ENCODE peak calls at places on chromosomes 13 and 19, in nine cellular contexts. A is small intestine; Z is CD4-positive, CD25-positive, alpha-beta regulatory T cell; W is heart right ventricle; M is psoas muscle; P is fibroblast of lung; D is T-helper 17 cell; S is vagina; T is tibial nerve. G is an unnamed sample.
A peak's percentile ranks its signal among the peaks of the same experiment; 100 is the strongest.

GRCh38 chr19:17720487-17720839 is 1.2 kb downstream of the MAP1S start:
- DNase-seq in A (no peak), Z (no peak), W (no peak), M (no peak), P (no peak), D (no peak), S (no peak), T (no peak), G (no peak)

GRCh38 chr19:10424011-10424637 is 3.8 kb downstream of the PDE4A start:
- DNase-seq in A (peak; percentile 69), Z (peak; percentile 42), W (peak; percentile 88), M (peak; percentile 91), P (peak; percentile 62), D (peak; percentile 56), S (no peak), T (peak; percentile 60), G (peak; percentile 77)

GRCh38 chr19:5147971-5148793 is 179.3 kb downstream of the KDM4B start:
- DNase-seq in A (no peak), Z (no peak), W (peak; percentile 25), M (peak; percentile 73), P (peak; percentile 12), D (peak; percentile 7), S (no peak), T (no peak), G (peak; percentile 10)

GRCh38 chr13:40026741-40027140 is 371.3 kb downstream of the COG6 start:
- DNase-seq in A (no peak), Z (no peak), W (no peak), M (no peak), P (no peak), D (no peak), S (no peak), T (no peak), G (no peak)

GRCh38 chr19:6533000-6533328 is 2.1 kb downstream of the TNFSF9 start:
- DNase-seq in A (no peak), Z (no peak), W (no peak), M (no peak), P (no peak), D (no peak), S (no peak), T (no peak), G (no peak)

GRCh38 chr13:101306773-101307172 is 109.5 kb downstream of the NALCN start:
- DNase-seq in A (no peak), Z (no peak), W (no peak), M (no peak), P (no peak), D (no peak), S (no peak), T (no peak), G (no peak)

GRCh38 chr19:55069137-55069858 is 6.3 kb upstream of the RDH13 start:
- DNase-seq in A (peak; percentile 83), Z (no peak), W (no peak), M (peak; percentile 56), P (peak; percentile 13), D (no peak), S (no peak), T (no peak), G (no peak)

GRCh38 chr19:42443944-42444398 is 1.2 kb upstream of the CXCL17 start:
- DNase-seq in A (peak; percentile 65), Z (no peak), W (no peak), M (no peak), P (no peak), D (no peak), S (no peak), T (no peak), G (no peak)

GRCh38 chr13:97435297-97435682 is 1.3 kb downstream of the RAP2A start:
- DNase-seq in A (no peak), Z (no peak), W (no peak), M (no peak), P (no peak), D (no peak), S (no peak), T (no peak), G (no peak)

GRCh38 chr19:14418743-14419037 is 451 bp downstream of the DDX39A start:
- DNase-seq in A (no peak), Z (no peak), W (no peak), M (no peak), P (no peak), D (no peak), S (no peak), T (no peak), G (no peak)

GRCh38 chr19:40023969-40024368 is 27.1 kb downstream of the ZNF546 start:
- DNase-seq in A (no peak), Z (no peak), W (no peak), M (no peak), P (no peak), D (no peak), S (no peak), T (no peak), G (no peak)

GRCh38 chr13:49373699-49374098 is 70.2 kb downstream of the CAB39L start:
- DNase-seq in A (no peak), Z (no peak), W (no peak), M (no peak), P (peak; percentile 58), D (no peak), S (no peak), T (no peak), G (no peak)

GRCh38 chr13:97222934-97223710 is 989 bp downstream of the MBNL2 start:
- DNase-seq in A (peak; percentile 16), Z (no peak), W (no peak), M (no peak), P (no peak), D (no peak), S (no peak), T (no peak), G (no peak)

GRCh38 chr13:29573190-29573589 is 22.3 kb downstream of the SLC7A1 start:
- DNase-seq in A (peak; percentile 94), Z (no peak), W (no peak), M (peak; percentile 70), P (peak; percentile 49), D (no peak), S (no peak), T (no peak), G (no peak)

GRCh38 chr13:111211789-111212516 is 96.8 kb downstream of the ARHGEF7 start:
- DNase-seq in A (no peak), Z (no peak), W (no peak), M (no peak), P (peak; percentile 93), D (no peak), S (no peak), T (no peak), G (no peak)

GRCh38 chr13:87671824-87672603 is 843 bp downstream of the SLITRK5 start:
- DNase-seq in A (no peak), Z (no peak), W (no peak), M (peak; percentile 54), P (no peak), D (no peak), S (no peak), T (no peak), G (no peak)

GRCh38 chr19:33831835-33832234 is 35.2 kb downstream of the KCTD15 start:
- DNase-seq in A (no peak), Z (no peak), W (no peak), M (no peak), P (no peak), D (no peak), S (no peak), T (no peak), G (no peak)

GRCh38 chr13:77981191-77981925 is 62.7 kb upstream of the EDNRB start:
- DNase-seq in A (no peak), Z (no peak), W (no peak), M (no peak), P (peak; percentile 23), D (no peak), S (no peak), T (no peak), G (no peak)

GRCh38 chr19:33175886-33176669 is 18.1 kb upstream of the LRP3 start:
- DNase-seq in A (no peak), Z (no peak), W (no peak), M (peak; percentile 60), P (peak; percentile 44), D (no peak), S (no peak), T (no peak), G (no peak)

GRCh38 chr19:5294403-5295160 is 46.0 kb downstream of the PTPRS start:
- DNase-seq in A (no peak), Z (no peak), W (no peak), M (peak; percentile 48), P (no peak), D (no peak), S (no peak), T (no peak), G (no peak)

GRCh38 chr19:35288843-35289355 is 3.1 kb upstream of the MAG start:
- DNase-seq in A (no peak), Z (no peak), W (no peak), M (no peak), P (no peak), D (no peak), S (no peak), T (no peak), G (no peak)

GRCh38 chr13:57632276-57633140 is 964 bp downstream of the PCDH17 start:
- DNase-seq in A (no peak), Z (no peak), W (peak; percentile 24), M (peak; percentile 46), P (peak; percentile 51), D (no peak), S (no peak), T (no peak), G (no peak)

GRCh38 chr19:15831626-15832025 is 16.2 kb upstream of the OR10H1 start:
- DNase-seq in A (no peak), Z (no peak), W (no peak), M (no peak), P (no peak), D (no peak), S (no peak), T (no peak), G (no peak)
- H3K9me3 ChIP-seq in A (no peaks in the 10 kb centered on the region), Z (no peaks in the 10 kb centered on the region), W (no peaks in the 10 kb centered on the region), M (no peaks in the 10 kb centered on the region), P (no peaks in the 10 kb centered on the region), D (no peaks in the 10 kb centered on the region), S (no peaks in the 10 kb centered on the region), T (no peaks in the 10 kb centered on the region), G (no peaks in the 10 kb centered on the region)

GRCh38 chr19:37790244-37790925 is 11.0 kb upstream of the ZNF573 start:
- DNase-seq in A (no peak), Z (no peak), W (no peak), M (no peak), P (no peak), D (no peak), S (no peak), T (no peak), G (no peak)
- H3K9me3 ChIP-seq in A (peaks cover 3% of the 10 kb centered on the region), Z (peaks cover 16% of the 10 kb centered on the region), W (peaks cover 16% of the 10 kb centered on the region), M (peaks cover 38% of the 10 kb centered on the region), P (no peaks in the 10 kb centered on the region), D (no peaks in the 10 kb centered on the region), S (peaks cover 12% of the 10 kb centered on the region), T (peaks cover 94% of the 10 kb centered on the region), G (peaks cover 99% of the 10 kb centered on the region)

DNA sequence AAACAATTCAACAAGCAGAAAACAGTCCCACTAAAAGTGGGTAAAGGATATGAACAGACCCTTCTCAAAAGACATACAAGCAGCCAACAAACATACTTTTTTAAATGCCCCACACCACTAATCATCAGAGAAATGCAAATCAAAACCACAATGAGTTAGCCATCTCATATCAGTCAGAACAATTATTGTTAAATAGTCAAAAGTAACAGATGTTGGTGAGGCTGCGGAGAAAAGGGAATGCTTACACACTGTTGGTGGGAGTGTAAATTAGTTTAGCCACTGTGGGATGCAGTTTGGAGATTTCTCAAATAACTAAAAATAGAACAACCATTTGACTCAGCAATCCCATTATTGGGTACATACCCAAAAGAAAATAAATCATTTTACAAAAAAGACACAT is 8.7 kb downstream of the ZNF529 start:
- DNase-seq in A (no peak), Z (no peak), W (no peak), M (no peak), P (peak; percentile 59), D (no peak), S (no peak), T (no peak), G (no peak)
- H3K9me3 ChIP-seq in A (peaks cover 11% of the 10 kb centered on the region), Z (peaks cover 73% of the 10 kb centered on the region), W (peaks cover 60% of the 10 kb centered on the region), M (peaks cover 93% of the 10 kb centered on the region), P (no peaks in the 10 kb centered on the region), D (peaks cover 46% of the 10 kb centered on the region), S (peaks cover 74% of the 10 kb centered on the region), T (peaks cover 100% of the 10 kb centered on the region), G (peaks cover 100% of the 10 kb centered on the region)

GRCh38 chr19:15532779-15533521 is 24.6 kb downstream of the CYP4F22 start:
- DNase-seq in A (no peak), Z (no peak), W (no peak), M (no peak), P (no peak), D (no peak), S (no peak), T (no peak), G (no peak)
- H3K9me3 ChIP-seq in A (no peaks in the 10 kb centered on the region), Z (no peaks in the 10 kb centered on the region), W (no peaks in the 10 kb centered on the region), M (no peaks in the 10 kb centered on the region), P (no peaks in the 10 kb centered on the region), D (no peaks in the 10 kb centered on the region), S (no peaks in the 10 kb centered on the region), T (peaks cover 17% of the 10 kb centered on the region), G (no peaks in the 10 kb centered on the region)